ENCODE peak calls at places on chromosome 12, in six cellular contexts. H, R, F, E, X and I are unnamed samples.

GRCh38 chr12:57625261-57626032 is 7.6 kb downstream of the B4GALNT1 start:
- DNase-seq in H (no peak), R (no peak), F (no peak), E (no peak), X (no peak), I (no peak)

GRCh38 chr12:47165934-47166333 is 86.2 kb upstream of the AMIGO2 start:
- DNase-seq in H (no peak), R (no peak), F (no peak), E (no peak), X (no peak), I (no peak)

GRCh38 chr12:82740-83139 is 16.2 kb downstream of the IQSEC3 start:
- DNase-seq in H (no peak), R (no peak), F (no peak), E (no peak), X (no peak), I (no peak)

GRCh38 chr12:118238888-118239287 is 103.0 kb downstream of the PEBP1 start:
- DNase-seq in H (no peak), R (no peak), F (no peak), E (no peak), X (no peak), I (no peak)

GRCh38 chr12:108307006-108307405 is 32.1 kb downstream of the CMKLR1 start:
- DNase-seq in H (no peak), R (no peak), F (no peak), E (no peak), X (no peak), I (no peak)

GRCh38 chr12:80230068-80230467 is 130.7 kb downstream of the OTOGL start:
- DNase-seq in H (no peak), R (no peak), F (peak), E (no peak), X (no peak), I (no peak)

GRCh38 chr12:63845726-63846125 is 1.2 kb downstream of the SRGAP1 start:
- DNase-seq in H (peak), R (no peak), F (no peak), E (no peak), X (no peak), I (no peak)

GRCh38 chr12:48828293-48828692 is 10.0 kb downstream of the CACNB3 start:
- DNase-seq in H (no peak), R (no peak), F (no peak), E (no peak), X (no peak), I (no peak)

GRCh38 chr12:15356831-15357456 is 34.6 kb downstream of the PTPRO start:
- DNase-seq in H (no peak), R (no peak), F (no peak), E (no peak), X (no peak), I (no peak)

GRCh38 chr12:29008786-29009185 is 140.3 kb upstream of the FAR2 start:
- DNase-seq in H (peak), R (no peak), F (no peak), E (no peak), X (no peak), I (no peak)

GRCh38 chr12:50536831-50537537 is 32.2 kb downstream of the DIP2B start:
- DNase-seq in H (no peak), R (no peak), F (no peak), E (no peak), X (no peak), I (no peak)

GRCh38 chr12:56190695-56191155 is 1.4 kb upstream of the SMARCC2 start:
- DNase-seq in H (no peak), R (no peak), F (no peak), E (no peak), X (no peak), I (no peak)

GRCh38 chr12:62760779-62761178 is 174.2 kb downstream of the PPM1H start:
- DNase-seq in H (no peak), R (no peak), F (no peak), E (no peak), X (no peak), I (no peak)

GRCh38 chr12:116456307-116456641 is 102.9 kb upstream of the MAP1LC3B2 start:
- DNase-seq in H (no peak), R (no peak), F (no peak), E (no peak), X (no peak), I (no peak)
- H3K4me3 ChIP-seq in H (no peak), R (peak), F (peak), E (no peak), X (no peak), I (no peak)

DNA sequence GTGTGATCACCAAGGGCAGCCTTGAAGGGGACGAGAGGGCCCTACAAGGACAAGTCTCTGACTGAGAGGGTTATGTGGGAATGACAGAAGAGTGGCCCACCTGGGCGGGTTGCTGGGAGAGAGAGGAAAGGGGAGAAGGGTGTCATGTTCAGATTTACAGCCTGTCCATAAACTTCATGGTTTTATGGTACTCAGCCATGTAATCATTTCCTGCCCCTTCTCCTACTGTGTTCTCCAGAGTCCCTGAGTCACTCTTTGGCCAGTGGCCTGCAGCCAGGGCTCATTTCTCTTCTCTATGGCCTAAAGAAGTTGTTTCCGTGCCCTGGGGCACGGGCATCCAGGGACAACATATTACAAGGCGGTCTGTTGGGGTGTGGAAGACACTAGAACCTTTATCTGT is 26.7 kb downstream of the DDX47 start:
- DNase-seq in H (peak), R (peak), F (no peak), E (peak), X (peak), I (no peak)
- H3K27ac ChIP-seq in H (peak), R (peak), F (no peak), E (no peak), X (peak), I (no peak)

GRCh38 chr12:68245071-68246021 is 8.1 kb downstream of the IL22 start:
- DNase-seq in H (no peak), R (no peak), F (no peak), E (no peak), X (no peak), I (no peak)
- H3K4me3 ChIP-seq in H (no peak), R (peak), F (peak), E (no peak), X (no peak), I (peak)

DNA sequence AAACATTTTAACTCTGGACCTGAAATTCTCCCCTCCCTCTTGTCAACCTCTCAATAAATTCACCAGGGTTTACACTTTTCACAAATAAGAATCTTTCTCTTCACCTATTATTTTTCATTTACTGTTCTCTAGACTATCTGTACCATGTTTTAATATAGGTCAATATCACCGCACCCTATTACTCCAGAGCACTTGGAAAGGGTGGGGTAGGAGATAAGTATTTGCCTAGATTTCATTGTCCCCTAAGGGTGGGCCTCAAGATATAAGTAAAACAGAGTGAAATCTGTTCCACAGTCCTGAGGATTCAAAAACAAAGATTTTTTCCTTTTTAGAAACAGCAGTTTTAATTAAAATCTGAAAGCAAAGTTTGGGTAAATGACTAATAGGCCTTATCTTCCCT is 69.3 kb upstream of the NR2C1 start:
- DNase-seq in H (no peak), R (no peak), F (no peak), E (no peak), X (no peak), I (no peak)
- H3K27ac ChIP-seq in H (no peak), R (no peak), F (no peak), E (no peak), X (no peak), I (no peak)

DNA sequence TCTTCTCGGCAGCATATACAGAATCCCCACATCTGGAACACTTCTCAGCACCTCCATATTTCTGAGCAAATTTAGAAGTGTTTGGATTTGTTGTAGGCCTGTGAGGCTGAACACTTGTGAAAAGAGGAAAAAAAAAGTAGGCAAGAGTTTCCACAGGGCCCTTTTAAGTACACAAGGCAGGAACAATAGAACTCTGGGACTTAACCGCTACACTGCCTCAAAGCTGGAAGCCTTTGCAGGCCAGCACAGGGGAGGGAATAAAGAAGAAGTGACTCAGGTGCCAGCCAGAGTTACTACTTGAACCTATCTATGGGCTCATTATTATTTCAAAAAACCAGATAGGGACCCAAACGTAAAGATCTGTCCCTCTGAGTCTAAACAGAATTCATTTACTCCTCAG is 18.5 kb downstream of the CSRP2 start:
- DNase-seq in H (no peak), R (no peak), F (no peak), E (no peak), X (no peak), I (no peak)
- H3K4me3 ChIP-seq in H (no peak), R (no peak), F (no peak), E (no peak), X (no peak), I (no peak)

GRCh38 chr12:66217342-66217929 is 28.4 kb downstream of the IRAK3 start:
- DNase-seq in H (no peak), R (no peak), F (no peak), E (no peak), X (no peak), I (no peak)
- H3K27ac ChIP-seq in H (no peak), R (no peak), F (no peak), E (no peak), X (no peak), I (no peak)

DNA sequence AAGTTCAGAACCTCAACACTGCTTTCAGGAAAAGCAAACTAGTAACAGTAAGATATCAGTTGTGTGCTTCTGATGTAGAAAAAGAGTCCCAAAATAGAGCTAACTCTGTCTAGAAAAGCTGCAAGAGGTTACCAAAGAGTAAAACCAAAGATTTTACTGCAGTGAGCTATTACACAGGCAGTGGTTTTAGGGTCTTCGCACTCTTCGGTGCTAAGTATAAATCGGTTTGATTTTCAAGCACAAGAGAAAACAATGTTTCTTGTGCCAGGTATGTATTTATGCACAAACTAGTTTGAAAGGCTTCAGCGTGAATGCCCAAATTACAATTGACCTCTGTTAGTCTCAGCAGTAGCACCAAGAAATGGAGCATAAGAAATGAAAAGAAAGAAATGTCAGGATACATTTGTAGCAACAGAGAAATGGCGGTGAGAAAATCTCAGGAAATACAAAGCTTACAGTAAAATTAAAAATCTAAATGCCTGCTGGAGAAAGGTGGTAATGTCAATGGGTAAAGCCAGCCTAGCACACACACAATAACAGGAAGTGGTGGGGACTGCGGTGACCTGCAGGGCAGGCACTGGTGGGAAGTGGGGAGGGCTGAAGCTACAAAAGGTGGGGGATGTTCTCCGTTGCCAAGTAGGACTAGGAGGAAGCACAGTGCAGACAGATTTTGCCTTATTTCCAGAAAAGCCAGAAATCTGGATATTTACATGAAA is 18.0 kb upstream of the DYRK2 start:
- DNase-seq in H (peak), R (no peak), F (no peak), E (peak), X (no peak), I (peak)
- H3K4me3 ChIP-seq in H (no peak), R (no peak), F (no peak), E (no peak), X (no peak), I (no peak)